ENCODE peak calls at places on chromosomes 12 and 14, in five cellular contexts. G is OCI-LY7, U is neural progenitor cell, C is H9, E is uterus. R is an unnamed sample.

GRCh38 chr12:89924191-89924590 is 215.6 kb upstream of the ATP2B1 start:
- DNase-seq in U (no peak), C (no peak), G (no peak), E (no peak), R (no peak)

GRCh38 chr12:7190268-7191055 is 976 bp downstream of the PEX5 start:
- DNase-seq in E (peak), C (peak), G (peak), U (peak), R (peak)

GRCh38 chr12:124536613-124537012 is 30.8 kb downstream of the NCOR2 start:
- DNase-seq in U (no peak), E (no peak), G (no peak), C (no peak), R (no peak)

GRCh38 chr14:34536951-34537676 is 2.4 kb downstream of the EAPP start:
- DNase-seq in U (no peak), C (no peak), E (no peak), G (no peak), R (no peak)

GRCh38 chr12:49673446-49674317 is 33.5 kb downstream of the FMNL3 start:
- DNase-seq in E (peak), C (peak), G (no peak), U (peak), R (peak)

GRCh38 chr14:51548187-51548586 is 103.5 kb upstream of the FRMD6 start:
- DNase-seq in G (no peak), C (no peak), U (no peak), E (no peak), R (no peak)

GRCh38 chr12:47120736-47121135 is 41.0 kb upstream of the AMIGO2 start:
- DNase-seq in U (no peak), G (no peak), E (no peak), C (no peak), R (no peak)

GRCh38 chr14:88868558-88869159 is 44.2 kb downstream of the TTC8 start:
- DNase-seq in C (no peak), G (peak), U (no peak), E (no peak), R (no peak)

GRCh38 chr14:100142073-100143040 is 17.1 kb downstream of the DEGS2 start:
- DNase-seq in C (no peak), E (peak), U (no peak), G (no peak), R (no peak)

GRCh38 chr12:46260153-46260912 is 8.5 kb downstream of the SLC38A1 start:
- DNase-seq in E (no peak), U (peak), C (no peak), G (no peak), R (no peak)

GRCh38 chr14:105143451-105144230 is 24.9 kb downstream of the JAG2 start:
- DNase-seq in U (no peak), C (peak), G (no peak), E (no peak), R (no peak)

GRCh38 chr12:49987620-49988303 is 15.0 kb downstream of the AQP6 start:
- DNase-seq in C (no peak), E (no peak), G (no peak), U (no peak), R (no peak)

GRCh38 chr12:102950950-102951490 is 6.5 kb upstream of the ASCL1 start:
- DNase-seq in U (peak), G (no peak), C (no peak), E (no peak), R (no peak)

GRCh38 chr12:92745874-92746553 is 43.2 kb downstream of the PLEKHG7 start:
- DNase-seq in C (no peak), E (peak), U (no peak), G (no peak), R (peak)

GRCh38 chr12:100189241-100190012 is 11.2 kb upstream of the ACTR6 start:
- DNase-seq in G (no peak), C (no peak), E (no peak), U (no peak), R (no peak)

GRCh38 chr12:124036117-124037109 is 63.4 kb downstream of the ZNF664 start:
- DNase-seq in G (peak), E (peak), C (no peak), U (peak), R (peak)

GRCh38 chr14:34437729-34438080 is 24.3 kb downstream of the SPTSSA start:
- DNase-seq in U (no peak), C (no peak), G (no peak), E (no peak), R (no peak)

GRCh38 chr14:99879401-99880295 is 86.4 kb downstream of the EML1 start:
- DNase-seq in G (no peak), C (no peak), U (no peak), E (peak), R (no peak)

GRCh38 chr12:131950182-131950913 is 606 bp downstream of the EP400 start:
- DNase-seq in C (no peak), U (peak), E (peak), G (peak), R (no peak)

GRCh38 chr12:120771097-120771496 is 45.5 kb downstream of the ACADS start:
- DNase-seq in U (peak), G (no peak), C (no peak), E (no peak), R (no peak)

GRCh38 chr14:66955159-66955558 is 234.1 kb upstream of the GARIN2 start:
- DNase-seq in G (no peak), C (no peak), U (no peak), E (no peak), R (no peak)

GRCh38 chr14:71855399-71856036 is 76.7 kb upstream of the RGS6 start:
- DNase-seq in E (peak), C (peak), U (peak), G (peak), R (no peak)
- H3K27ac ChIP-seq in E (no peak), C (no peak), U (no peak), G (peak), R (no peak)

GRCh38 chr12:3130053-3130805 is 53.0 kb downstream of the TSPAN9 start:
- DNase-seq in C (no peak), G (no peak), U (no peak), E (no peak), R (no peak)
- H3K27ac ChIP-seq in C (no peak), G (no peak), U (no peak), E (no peak), R (no peak)

GRCh38 chr12:110591508-110592051 is 8.5 kb upstream of the PPTC7 start:
- DNase-seq in G (no peak), C (no peak), U (no peak), E (no peak), R (no peak)
- H3K27ac ChIP-seq in G (peak), C (no peak), U (no peak), E (peak), R (peak)

DNA sequence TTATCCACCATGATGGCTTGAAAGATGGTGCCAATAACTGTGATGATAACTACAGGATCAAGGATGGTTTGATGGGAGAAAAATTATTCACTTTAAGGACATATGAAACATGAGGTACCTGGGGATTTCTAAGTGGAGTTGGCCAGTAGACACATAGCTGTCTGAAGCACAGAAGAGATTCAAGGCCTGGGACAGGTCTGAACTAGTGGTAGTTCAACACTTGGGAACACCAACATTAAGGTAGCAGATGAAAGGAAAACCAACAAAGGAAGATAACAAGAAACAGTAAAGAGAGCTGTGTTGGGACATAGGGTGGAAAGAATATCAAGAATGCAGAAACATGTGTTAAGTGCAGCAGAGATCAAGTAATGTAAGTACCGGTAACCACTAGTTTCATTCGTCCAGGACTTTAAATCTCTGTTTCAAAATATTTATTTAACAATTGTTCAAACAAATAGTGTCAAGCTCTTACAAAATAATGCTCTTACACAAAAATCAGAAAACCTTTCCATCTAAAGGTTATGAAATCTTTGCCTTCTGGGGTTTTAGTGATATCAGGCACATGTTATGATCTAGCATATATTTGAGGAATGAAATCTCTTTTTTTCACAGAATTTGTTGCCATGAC is 104.7 kb downstream of the ST8SIA1 start:
- DNase-seq in U (no peak), C (no peak), E (no peak), G (no peak), R (no peak)
- H3K27ac ChIP-seq in U (no peak), C (no peak), E (no peak), G (no peak), R (no peak)

DNA sequence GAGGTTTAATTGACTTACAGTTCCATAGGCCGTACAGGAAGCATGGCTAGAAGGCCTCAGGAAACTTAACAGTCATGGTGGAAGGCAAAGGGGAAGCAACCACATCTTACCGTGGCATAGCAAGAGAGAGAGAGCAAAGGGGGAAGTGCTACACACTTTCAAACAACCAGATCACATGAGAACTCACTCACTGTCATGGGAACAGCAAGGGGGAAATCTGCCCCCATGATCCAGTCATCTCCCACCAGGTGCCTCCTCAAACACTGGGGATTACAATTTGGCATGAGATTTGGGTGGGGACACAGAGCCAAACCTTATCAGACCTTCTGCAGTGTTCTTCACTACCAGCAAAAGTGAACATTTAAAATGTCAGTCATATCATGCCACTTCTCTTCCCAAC is 58.9 kb downstream of the USP15 start:
- DNase-seq in E (no peak), U (no peak), C (no peak), G (no peak), R (no peak)
- H3K27ac ChIP-seq in E (no peak), U (no peak), C (no peak), G (no peak), R (no peak)